ENCODE peak calls at places on chromosomes 11 and 22, in four cellular contexts. X is foreskin keratinocyte; C is lower lobe of right lung; J is activated naive CD8-positive, alpha-beta T cell treated with anti-CD3 and anti-CD28 coated beads, Interleukin-2, amount 10 ng/mL, durations not matched to agents 7 days and 5 days. W is an unnamed sample.

GRCh38 chr11:94151311-94151710 is 22.7 kb downstream of the PANX1 start:
- ATAC-seq in C (no peak), J (no peak), X (no peak), W (no peak)

GRCh38 chr11:83543918-83544491 is 257.8 kb upstream of the CCDC90B start:
- ATAC-seq in J (no peak), C (no peak), X (peak), W (peak)

GRCh38 chr22:37001826-37002225 is 17.4 kb downstream of the TST start:
- ATAC-seq in C (no peak), J (no peak), X (no peak), W (no peak)

GRCh38 chr11:69530278-69531070 is 49.0 kb downstream of the LINC01488 start:
- ATAC-seq in J (no peak), X (no peak), C (peak), W (peak)

GRCh38 chr11:13955971-13956421 is 6.5 kb upstream of the SPON1 start:
- ATAC-seq in X (peak), J (peak), C (peak), W (peak)

GRCh38 chr11:104525416-104525815 is 361.5 kb upstream of the PDGFD start:
- ATAC-seq in X (no peak), C (no peak), J (no peak), W (no peak)

GRCh38 chr22:25748140-25748539 is 6.2 kb downstream of the MYO18B start:
- ATAC-seq in J (no peak), C (peak), X (no peak), W (no peak)

GRCh38 chr11:4167758-4168157 is 73.2 kb downstream of the RRM1 start:
- ATAC-seq in X (no peak), C (peak), J (no peak), W (no peak)

W was measured in esophagus mucosa.